ENCODE peak calls at places on chromosomes 5 and 9, in nine cellular contexts. K is HCT116; O is foreskin keratinocyte; R is Right ventricle myocardium inferior; A is pancreas; U is central memory CD8-positive, alpha-beta T cell; W is natural killer cell; P is right cardiac atrium; I is gastroesophageal sphincter. B is an unnamed sample.

GRCh38 chr5:176612855-176613254 is 2.9 kb upstream of the GPRIN1 start:
- ATAC-seq in K (no peak), O (no peak), R (no peak), A (no peak), U (no peak), W (no peak), P (no peak), I (no peak), B (no peak)

GRCh38 chr5:154356256-154356655 is 89.5 kb upstream of the SAP30L start:
- ATAC-seq in K (peak; percentile 65), O (peak; percentile 62), R (no peak), A (no peak), U (no peak), W (no peak), P (peak; percentile 17), I (no peak), B (peak; percentile 61)

GRCh38 chr5:141245250-141245717 is at the start of gene PCDHB15:
- ATAC-seq in K (no peak), O (no peak), R (no peak), A (peak; percentile 45), U (no peak), W (no peak), P (no peak), I (no peak), B (no peak)

GRCh38 chr5:29213475-29213874 is 1980.0 kb upstream of the CDH6 start:
- ATAC-seq in K (no peak), O (no peak), R (no peak), A (no peak), U (no peak), W (no peak), P (no peak), I (no peak), B (no peak)

GRCh38 chr5:6202113-6202512 is 176.2 kb downstream of the MED10 start:
- ATAC-seq in K (no peak), O (no peak), R (no peak), A (no peak), U (no peak), W (no peak), P (no peak), I (no peak), B (no peak)

GRCh38 chr5:168219515-168220410 is 71.7 kb upstream of the WWC1 start:
- ATAC-seq in K (peak; percentile 88), O (peak; percentile 81), R (peak; percentile 55), A (peak; percentile 92), U (peak; percentile 32), W (peak; percentile 72), P (peak; percentile 67), I (peak; percentile 34), B (peak; percentile 90)

GRCh38 chr5:28557114-28557513 is 1518.7 kb upstream of the CDH9 start:
- ATAC-seq in K (no peak), O (no peak), R (no peak), A (no peak), U (no peak), W (no peak), P (no peak), I (no peak), B (no peak)

GRCh38 chr5:133995903-133996563 is 8.7 kb downstream of the VDAC1 start:
- ATAC-seq in K (no peak), O (no peak), R (peak; percentile 29), A (peak; percentile 70), U (no peak), W (no peak), P (no peak), I (no peak), B (peak; percentile 6)

GRCh38 chr9:75892168-75892901 is 1.9 kb downstream of the PCSK5 start:
- ATAC-seq in K (no peak), O (peak; percentile 3), R (no peak), A (no peak), U (no peak), W (no peak), P (no peak), I (no peak), B (no peak)

GRCh38 chr9:135221951-135222631 is 134.6 kb downstream of the OLFM1 start:
- ATAC-seq in K (peak; percentile 78), O (no peak), R (no peak), A (peak; percentile 42), U (no peak), W (no peak), P (no peak), I (no peak), B (no peak)

GRCh38 chr9:86079421-86080111 is 19.8 kb downstream of the GOLM1 start:
- ATAC-seq in K (no peak), O (peak; percentile 93), R (no peak), A (peak; percentile 63), U (no peak), W (no peak), P (no peak), I (no peak), B (no peak)

GRCh38 chr9:86521936-86522335 is 167.7 kb upstream of the TUT7 start:
- ATAC-seq in K (no peak), O (no peak), R (no peak), A (no peak), U (no peak), W (no peak), P (no peak), I (no peak), B (no peak)

GRCh38 chr5:179410291-179411160 is 65.3 kb upstream of the ADAMTS2 start:
- ATAC-seq in K (no peak), O (no peak), R (no peak), A (no peak), U (no peak), W (no peak), P (no peak), I (peak; percentile 16), B (no peak)

GRCh38 chr5:55151923-55152842 is 7.8 kb upstream of the GPX8 start:
- ATAC-seq in K (no peak), O (peak; percentile 96), R (no peak), A (no peak), U (no peak), W (no peak), P (no peak), I (no peak), B (no peak)

GRCh38 chr9:89670806-89671434 is 66.1 kb downstream of the GADD45G start:
- ATAC-seq in K (no peak), O (no peak), R (no peak), A (peak; percentile 15), U (no peak), W (no peak), P (no peak), I (no peak), B (no peak)

GRCh38 chr5:62144395-62145022 is 161.5 kb upstream of the KIF2A start:
- ATAC-seq in K (no peak), O (peak; percentile 72), R (no peak), A (peak; percentile 93), U (no peak), W (no peak), P (no peak), I (peak; percentile 36), B (no peak)

GRCh38 chr9:68805890-68806517 is 101.0 kb downstream of the PIP5K1B start:
- ATAC-seq in K (no peak), O (no peak), R (peak; percentile 54), A (peak; percentile 65), U (no peak), W (no peak), P (peak; percentile 54), I (no peak), B (no peak)

GRCh38 chr5:68456756-68457217 is 241.2 kb downstream of the PIK3R1 start:
- ATAC-seq in K (no peak), O (peak; percentile 21), R (peak; percentile 89), A (peak; percentile 98), U (no peak), W (no peak), P (peak; percentile 82), I (peak; percentile 43), B (peak; percentile 67)

GRCh38 chr5:57696906-57697590 is 214.4 kb upstream of the ACTBL2 start:
- ATAC-seq in K (no peak), O (no peak), R (peak; percentile 66), A (no peak), U (no peak), W (no peak), P (peak; percentile 75), I (no peak), B (no peak)

GRCh38 chr5:14186132-14186830 is 43.1 kb downstream of the TRIO start:
- ATAC-seq in K (peak; percentile 45), O (peak; percentile 31), R (no peak), A (peak; percentile 6), U (no peak), W (no peak), P (no peak), I (peak; percentile 61), B (peak; percentile 36)

GRCh38 chr9:112352209-112352608 is 18.8 kb upstream of the PTBP3 start:
- ATAC-seq in K (no peak), O (no peak), R (no peak), A (no peak), U (no peak), W (no peak), P (no peak), I (no peak), B (no peak)

GRCh38 chr9:136693490-136694162 is 6.4 kb upstream of the AGPAT2 start:
- ATAC-seq in K (peak; percentile 88), O (peak; percentile 91), R (no peak), A (peak; percentile 63), U (no peak), W (no peak), P (no peak), I (no peak), B (peak; percentile 15)

GRCh38 chr5:35672995-35673394 is 55.3 kb downstream of the SPEF2 start:
- ATAC-seq in K (no peak), O (peak; percentile 33), R (no peak), A (peak; percentile 43), U (peak; percentile 53), W (peak; percentile 58), P (no peak), I (no peak), B (no peak)

GRCh38 chr9:135851748-135852147 is 55.6 kb downstream of the CAMSAP1 start:
- ATAC-seq in K (peak; percentile 44), O (peak; percentile 91), R (no peak), A (peak; percentile 88), U (no peak), W (no peak), P (no peak), I (no peak), B (no peak)

GRCh38 chr9:2354856-2355255 is 266.7 kb upstream of the VLDLR start:
- ATAC-seq in K (no peak), O (no peak), R (no peak), A (no peak), U (no peak), W (no peak), P (no peak), I (no peak), B (no peak)

GRCh38 chr9:128286435-128286834 is 10.4 kb downstream of the SWI5 start:
- ATAC-seq in K (no peak), O (no peak), R (peak; percentile 71), A (no peak), U (no peak), W (no peak), P (peak; percentile 73), I (peak; percentile 48), B (peak; percentile 43)

GRCh38 chr5:139982975-139983240 is 60.2 kb downstream of the NRG2 start:
- ATAC-seq in K (no peak), O (no peak), R (no peak), A (no peak), U (no peak), W (no peak), P (no peak), I (no peak), B (peak; percentile 19)

GRCh38 chr9:104915049-104915448 is 12.9 kb downstream of the ABCA1 start:
- ATAC-seq in K (no peak), O (no peak), R (peak; percentile 84), A (peak; percentile 28), U (no peak), W (no peak), P (peak; percentile 91), I (no peak), B (no peak)

GRCh38 chr5:68739752-68740151 is 354.1 kb upstream of the SLC30A5 start:
- ATAC-seq in K (no peak), O (no peak), R (no peak), A (no peak), U (peak; percentile 40), W (no peak), P (no peak), I (no peak), B (no peak)

GRCh38 chr5:452856-453710 is 10.1 kb downstream of the EXOC3 start:
- ATAC-seq in K (no peak), O (no peak), R (no peak), A (no peak), U (no peak), W (no peak), P (no peak), I (no peak), B (no peak)

GRCh38 chr9:89674667-89675402 is 70.0 kb downstream of the GADD45G start:
- ATAC-seq in K (no peak), O (peak; percentile 54), R (peak; percentile 77), A (no peak), U (no peak), W (peak; percentile 22), P (peak; percentile 86), I (peak; percentile 64), B (peak; percentile 69)